ENCODE peak calls at places on chromosomes 1 and 21, in six cellular contexts. W, X, N, U, F and P are unnamed samples.

GRCh38 chr1:159780583-159781582 is at the start of gene DUSP23:
- DNase-seq in W (peak; percentile 97), X (peak; percentile 90), N (peak; percentile 43), U (peak; percentile 94), F (peak; percentile 88), P (peak; percentile 94)

GRCh38 chr1:185853739-185854138 is 119.5 kb downstream of the HMCN1 start:
- DNase-seq in W (no peak), X (no peak), N (no peak), U (no peak), F (no peak), P (no peak)

GRCh38 chr1:2932671-2933350 is 88.5 kb upstream of the ACTRT2 start:
- DNase-seq in W (no peak), X (no peak), N (no peak), U (no peak), F (no peak), P (no peak)

GRCh38 chr1:156571261-156571958 is 955 bp downstream of the IQGAP3 start:
- DNase-seq in W (no peak), X (no peak), N (no peak), U (no peak), F (no peak), P (no peak)

GRCh38 chr1:220151454-220151853 is 57.5 kb downstream of the IARS2 start:
- DNase-seq in W (peak; percentile 36), X (no peak), N (no peak), U (no peak), F (no peak), P (peak; percentile 17)

GRCh38 chr21:34022557-34023335 is 50.6 kb upstream of the MRPS6 start:
- DNase-seq in W (no peak), X (no peak), N (no peak), U (no peak), F (no peak), P (no peak)

GRCh38 chr1:119008483-119009299 is 20.5 kb upstream of the TBX15 start:
- DNase-seq in W (no peak), X (no peak), N (peak; percentile 30), U (no peak), F (no peak), P (no peak)

GRCh38 chr1:24015226-24016210 is 35.4 kb upstream of the SRSF10 start:
- DNase-seq in W (no peak), X (no peak), N (no peak), U (no peak), F (no peak), P (no peak)

GRCh38 chr1:64470670-64471217 is 815 bp downstream of the CACHD1 start:
- DNase-seq in W (peak; percentile 25), X (no peak), N (no peak), U (no peak), F (peak; percentile 52), P (no peak)

GRCh38 chr1:51627672-51628071 is 10.8 kb downstream of the OSBPL9 start:
- DNase-seq in W (no peak), X (no peak), N (no peak), U (no peak), F (no peak), P (no peak)

GRCh38 chr1:185035258-185035657 is 10.1 kb upstream of the RNF2 start:
- DNase-seq in W (no peak), X (no peak), N (no peak), U (no peak), F (no peak), P (no peak)

GRCh38 chr1:150925080-150925479 is 1.1 kb upstream of the SETDB1 start:
- DNase-seq in W (no peak), X (no peak), N (peak; percentile 66), U (no peak), F (no peak), P (no peak)

GRCh38 chr1:219153741-219154140 is 19.9 kb upstream of the LYPLAL1 start:
- DNase-seq in W (no peak), X (no peak), N (no peak), U (no peak), F (no peak), P (no peak)

GRCh38 chr1:67144696-67145095 is 9.9 kb upstream of the C1orf141 start:
- DNase-seq in W (no peak), X (no peak), N (no peak), U (no peak), F (no peak), P (no peak)

GRCh38 chr1:40530735-40531380 is 579 bp upstream of the ZNF684 start:
- DNase-seq in W (no peak), X (no peak), N (no peak), U (no peak), F (no peak), P (no peak)

GRCh38 chr1:174445817-174446216 is 1.9 kb upstream of the GPR52 start:
- DNase-seq in W (no peak), X (no peak), N (no peak), U (no peak), F (no peak), P (no peak)

GRCh38 chr1:226895644-226896043 is 25.2 kb downstream of the PSEN2 start:
- DNase-seq in W (no peak), X (no peak), N (no peak), U (no peak), F (no peak), P (no peak)

GRCh38 chr21:45987121-45987711 is 5.6 kb downstream of the COL6A1 start:
- DNase-seq in W (peak; percentile 16), X (no peak), N (no peak), U (no peak), F (peak; percentile 16), P (no peak)

GRCh38 chr1:94022471-94023189 is 98.3 kb downstream of the ABCA4 start:
- DNase-seq in W (no peak), X (no peak), N (peak; percentile 30), U (no peak), F (no peak), P (no peak)

GRCh38 chr1:197067457-197067818 is 378 bp upstream of the F13B start:
- DNase-seq in W (no peak), X (no peak), N (no peak), U (no peak), F (no peak), P (no peak)

GRCh38 chr21:31201548-31201947 is 142.5 kb downstream of the TIAM1 start:
- DNase-seq in W (no peak), X (no peak), N (no peak), U (no peak), F (no peak), P (no peak)

GRCh38 chr1:203480525-203481084 is 5.0 kb downstream of the PRELP start:
- DNase-seq in W (peak; percentile 55), X (no peak), N (peak; percentile 20), U (peak; percentile 8), F (peak; percentile 87), P (no peak)

GRCh38 chr1:11320153-11320936 is 47.3 kb downstream of the UBIAD1 start:
- DNase-seq in W (no peak), X (peak; percentile 61), N (peak; percentile 48), U (peak; percentile 4), F (peak; percentile 58), P (no peak)

GRCh38 chr1:100597069-100597741 is 59.3 kb downstream of the GPR88 start:
- DNase-seq in W (no peak), X (no peak), N (no peak), U (no peak), F (no peak), P (no peak)

GRCh38 chr1:41950820-41951219 is 32.1 kb upstream of the HIVEP3 start:
- DNase-seq in W (no peak), X (no peak), N (no peak), U (no peak), F (no peak), P (no peak)

GRCh38 chr1:30662291-30662840 is 61.0 kb downstream of the MATN1 start:
- DNase-seq in W (no peak), X (no peak), N (no peak), U (no peak), F (no peak), P (no peak)

GRCh38 chr1:218948446-218948845 is 225.2 kb upstream of the LYPLAL1 start:
- DNase-seq in W (no peak), X (no peak), N (no peak), U (no peak), F (no peak), P (no peak)

GRCh38 chr21:29669416-29669815 is 270.4 kb downstream of the GRIK1 start:
- DNase-seq in W (no peak), X (no peak), N (no peak), U (no peak), F (no peak), P (no peak)

GRCh38 chr21:41054206-41054605 is 113.8 kb upstream of the BACE2 start:
- DNase-seq in W (no peak), X (no peak), N (no peak), U (no peak), F (no peak), P (no peak)